ENCODE peak calls at places on chromosome 22, in eight cellular contexts. One of them, this sample, is unnamed.

GRCh38 chr22:30424471-30425326 is 869 bp upstream of the MTFP1 start:
- DNase-seq in stimulated activated CD4-positive, alpha-beta T cell treated with anti-CD3 and anti-CD28 coated beads, TNF-alpha, amount 100 ng/mL, for 24 hours: no peak
- DNase-seq in cardiac muscle cell: no peak
- DNase-seq in GM19239: no peak
- DNase-seq in dorsolateral prefrontal cortex: peak
- DNase-seq in GM10248: no peak
- DNase-seq in iris pigment epithelial cell: peak
- DNase-seq in cardiac septum: no peak
- DNase-seq in this sample: no peak

GRCh38 chr22:40399661-40400060 is 29.3 kb downstream of the SGSM3 start:
- DNase-seq in stimulated activated CD4-positive, alpha-beta T cell treated with anti-CD3 and anti-CD28 coated beads, TNF-alpha, amount 100 ng/mL, for 24 hours: no peak
- DNase-seq in cardiac muscle cell: no peak
- DNase-seq in GM19239: no peak
- DNase-seq in dorsolateral prefrontal cortex: no peak
- DNase-seq in GM10248: no peak
- DNase-seq in iris pigment epithelial cell: no peak
- DNase-seq in cardiac septum: no peak
- DNase-seq in this sample: no peak

GRCh38 chr22:46564084-46564714 is 26.8 kb upstream of the CELSR1 start:
- DNase-seq in stimulated activated CD4-positive, alpha-beta T cell treated with anti-CD3 and anti-CD28 coated beads, TNF-alpha, amount 100 ng/mL, for 24 hours: no peak
- DNase-seq in cardiac muscle cell: no peak
- DNase-seq in GM19239: no peak
- DNase-seq in dorsolateral prefrontal cortex: no peak
- DNase-seq in GM10248: no peak
- DNase-seq in iris pigment epithelial cell: no peak
- DNase-seq in cardiac septum: no peak
- DNase-seq in this sample: no peak

GRCh38 chr22:30867746-30868662 is 100.6 kb downstream of the MORC2 start:
- DNase-seq in stimulated activated CD4-positive, alpha-beta T cell treated with anti-CD3 and anti-CD28 coated beads, TNF-alpha, amount 100 ng/mL, for 24 hours: no peak
- DNase-seq in cardiac muscle cell: no peak
- DNase-seq in GM19239: no peak
- DNase-seq in dorsolateral prefrontal cortex: peak
- DNase-seq in GM10248: no peak
- DNase-seq in iris pigment epithelial cell: no peak
- DNase-seq in cardiac septum: peak
- DNase-seq in this sample: no peak

GRCh38 chr22:18044548-18045271 is 20.3 kb upstream of the MICAL3 start:
- DNase-seq in stimulated activated CD4-positive, alpha-beta T cell treated with anti-CD3 and anti-CD28 coated beads, TNF-alpha, amount 100 ng/mL, for 24 hours: no peak
- DNase-seq in cardiac muscle cell: peak
- DNase-seq in GM19239: no peak
- DNase-seq in dorsolateral prefrontal cortex: peak
- DNase-seq in GM10248: no peak
- DNase-seq in iris pigment epithelial cell: no peak
- DNase-seq in cardiac septum: peak
- DNase-seq in this sample: no peak

GRCh38 chr22:45499746-45500145 is 2.9 kb upstream of the FBLN1 start:
- DNase-seq in stimulated activated CD4-positive, alpha-beta T cell treated with anti-CD3 and anti-CD28 coated beads, TNF-alpha, amount 100 ng/mL, for 24 hours: no peak
- DNase-seq in cardiac muscle cell: no peak
- DNase-seq in GM19239: no peak
- DNase-seq in dorsolateral prefrontal cortex: no peak
- DNase-seq in GM10248: no peak
- DNase-seq in iris pigment epithelial cell: no peak
- DNase-seq in cardiac septum: no peak
- DNase-seq in this sample: no peak

GRCh38 chr22:23281406-23282088 is 101.2 kb downstream of the BCR start:
- DNase-seq in stimulated activated CD4-positive, alpha-beta T cell treated with anti-CD3 and anti-CD28 coated beads, TNF-alpha, amount 100 ng/mL, for 24 hours: peak
- DNase-seq in cardiac muscle cell: peak
- DNase-seq in GM19239: peak
- DNase-seq in dorsolateral prefrontal cortex: peak
- DNase-seq in GM10248: peak
- DNase-seq in iris pigment epithelial cell: peak
- DNase-seq in cardiac septum: peak
- DNase-seq in this sample: peak

GRCh38 chr22:49380828-49381114 is 446.9 kb downstream of the BRD1 start:
- DNase-seq in stimulated activated CD4-positive, alpha-beta T cell treated with anti-CD3 and anti-CD28 coated beads, TNF-alpha, amount 100 ng/mL, for 24 hours: no peak
- DNase-seq in cardiac muscle cell: no peak
- DNase-seq in GM19239: no peak
- DNase-seq in dorsolateral prefrontal cortex: no peak
- DNase-seq in GM10248: no peak
- DNase-seq in iris pigment epithelial cell: no peak
- DNase-seq in cardiac septum: peak
- DNase-seq in this sample: no peak

GRCh38 chr22:49026476-49027121 is 801.1 kb downstream of the BRD1 start:
- DNase-seq in stimulated activated CD4-positive, alpha-beta T cell treated with anti-CD3 and anti-CD28 coated beads, TNF-alpha, amount 100 ng/mL, for 24 hours: no peak
- DNase-seq in cardiac muscle cell: no peak
- DNase-seq in GM19239: no peak
- DNase-seq in dorsolateral prefrontal cortex: peak
- DNase-seq in GM10248: no peak
- DNase-seq in iris pigment epithelial cell: no peak
- DNase-seq in cardiac septum: no peak
- DNase-seq in this sample: no peak

GRCh38 chr22:42564699-42565098 is 10.9 kb downstream of the SERHL2 start:
- DNase-seq in stimulated activated CD4-positive, alpha-beta T cell treated with anti-CD3 and anti-CD28 coated beads, TNF-alpha, amount 100 ng/mL, for 24 hours: no peak
- DNase-seq in cardiac muscle cell: no peak
- DNase-seq in GM19239: no peak
- DNase-seq in dorsolateral prefrontal cortex: no peak
- DNase-seq in GM10248: no peak
- DNase-seq in iris pigment epithelial cell: no peak
- DNase-seq in cardiac septum: no peak
- DNase-seq in this sample: no peak

GRCh38 chr22:18066181-18066859 is 11.5 kb upstream of the PEX26 start:
- DNase-seq in stimulated activated CD4-positive, alpha-beta T cell treated with anti-CD3 and anti-CD28 coated beads, TNF-alpha, amount 100 ng/mL, for 24 hours: no peak
- DNase-seq in cardiac muscle cell: no peak
- DNase-seq in GM19239: no peak
- DNase-seq in dorsolateral prefrontal cortex: no peak
- DNase-seq in GM10248: no peak
- DNase-seq in iris pigment epithelial cell: no peak
- DNase-seq in cardiac septum: no peak
- DNase-seq in this sample: no peak

GRCh38 chr22:17570851-17571631 is 7.7 kb downstream of the SLC25A18 start:
- DNase-seq in stimulated activated CD4-positive, alpha-beta T cell treated with anti-CD3 and anti-CD28 coated beads, TNF-alpha, amount 100 ng/mL, for 24 hours: no peak
- DNase-seq in cardiac muscle cell: peak
- DNase-seq in GM19239: no peak
- DNase-seq in dorsolateral prefrontal cortex: peak
- DNase-seq in GM10248: no peak
- DNase-seq in iris pigment epithelial cell: peak
- DNase-seq in cardiac septum: no peak
- DNase-seq in this sample: no peak

GRCh38 chr22:37198290-37199102 is 10.4 kb upstream of the C1QTNF6 start:
- DNase-seq in stimulated activated CD4-positive, alpha-beta T cell treated with anti-CD3 and anti-CD28 coated beads, TNF-alpha, amount 100 ng/mL, for 24 hours: peak
- DNase-seq in cardiac muscle cell: peak
- DNase-seq in GM19239: peak
- DNase-seq in dorsolateral prefrontal cortex: peak
- DNase-seq in GM10248: peak
- DNase-seq in iris pigment epithelial cell: peak
- DNase-seq in cardiac septum: peak
- DNase-seq in this sample: peak

GRCh38 chr22:20388200-20388599 is 5.8 kb upstream of the ZNF74 start:
- DNase-seq in stimulated activated CD4-positive, alpha-beta T cell treated with anti-CD3 and anti-CD28 coated beads, TNF-alpha, amount 100 ng/mL, for 24 hours: no peak
- DNase-seq in cardiac muscle cell: no peak
- DNase-seq in GM19239: no peak
- DNase-seq in dorsolateral prefrontal cortex: no peak
- DNase-seq in GM10248: no peak
- DNase-seq in iris pigment epithelial cell: no peak
- DNase-seq in cardiac septum: no peak
- DNase-seq in this sample: no peak

GRCh38 chr22:48268771-48269552 is 1506.5 kb downstream of the TBC1D22A start:
- DNase-seq in stimulated activated CD4-positive, alpha-beta T cell treated with anti-CD3 and anti-CD28 coated beads, TNF-alpha, amount 100 ng/mL, for 24 hours: no peak
- DNase-seq in cardiac muscle cell: no peak
- DNase-seq in GM19239: no peak
- DNase-seq in dorsolateral prefrontal cortex: no peak
- DNase-seq in GM10248: no peak
- DNase-seq in iris pigment epithelial cell: no peak
- DNase-seq in cardiac septum: no peak
- DNase-seq in this sample: no peak

GRCh38 chr22:33076368-33076767 is 18.2 kb upstream of the SYN3 start:
- DNase-seq in stimulated activated CD4-positive, alpha-beta T cell treated with anti-CD3 and anti-CD28 coated beads, TNF-alpha, amount 100 ng/mL, for 24 hours: no peak
- DNase-seq in cardiac muscle cell: peak
- DNase-seq in GM19239: no peak
- DNase-seq in dorsolateral prefrontal cortex: no peak
- DNase-seq in GM10248: no peak
- DNase-seq in iris pigment epithelial cell: peak
- DNase-seq in cardiac septum: no peak
- DNase-seq in this sample: no peak

GRCh38 chr22:35349704-35350538 is 31.0 kb upstream of the HMOX1 start:
- DNase-seq in stimulated activated CD4-positive, alpha-beta T cell treated with anti-CD3 and anti-CD28 coated beads, TNF-alpha, amount 100 ng/mL, for 24 hours: no peak
- DNase-seq in cardiac muscle cell: peak
- DNase-seq in GM19239: no peak
- DNase-seq in dorsolateral prefrontal cortex: no peak
- DNase-seq in GM10248: no peak
- DNase-seq in iris pigment epithelial cell: no peak
- DNase-seq in cardiac septum: no peak
- DNase-seq in this sample: no peak

GRCh38 chr22:27088026-27088425 is 430.6 kb downstream of the MIAT start:
- DNase-seq in stimulated activated CD4-positive, alpha-beta T cell treated with anti-CD3 and anti-CD28 coated beads, TNF-alpha, amount 100 ng/mL, for 24 hours: no peak
- DNase-seq in cardiac muscle cell: peak
- DNase-seq in GM19239: no peak
- DNase-seq in dorsolateral prefrontal cortex: no peak
- DNase-seq in GM10248: no peak
- DNase-seq in iris pigment epithelial cell: peak
- DNase-seq in cardiac septum: no peak
- DNase-seq in this sample: no peak

GRCh38 chr22:30582788-30583575 is 8.5 kb upstream of the GAL3ST1 start:
- DNase-seq in stimulated activated CD4-positive, alpha-beta T cell treated with anti-CD3 and anti-CD28 coated beads, TNF-alpha, amount 100 ng/mL, for 24 hours: no peak
- DNase-seq in cardiac muscle cell: no peak
- DNase-seq in GM19239: no peak
- DNase-seq in dorsolateral prefrontal cortex: peak
- DNase-seq in GM10248: no peak
- DNase-seq in iris pigment epithelial cell: no peak
- DNase-seq in cardiac septum: no peak
- DNase-seq in this sample: no peak

This sample was measured in GM13976.